ENCODE peak calls at places on chromosomes 5 and 9, in nine cellular contexts. K is stimulated activated CD4-positive, alpha-beta T cell treated with anti-CD3 and anti-CD28 coated beads, Interleukin-15, amount 100 ng/mL, for 24 hours; H is AML-193; W is foreskin fibroblast; T is NCI-H345; J is T-helper 9 cell; Z is CD4-positive, alpha-beta memory T cell; U is lower leg skin; D is uterus. I is an unnamed sample.

GRCh38 chr5:106843812-106844416 is 826.8 kb downstream of the EFNA5 start:
- DNase-seq in K (no peak), H (no peak), W (no peak), T (no peak), J (no peak), Z (no peak), U (no peak), D (no peak), I (no peak)

GRCh38 chr5:919356-920000 is 26.8 kb downstream of the TRIP13 start:
- DNase-seq in K (no peak), H (no peak), W (no peak), T (no peak), J (no peak), Z (no peak), U (no peak), D (no peak), I (no peak)

GRCh38 chr5:177147239-177147638 is 13.7 kb downstream of the NSD1 start:
- DNase-seq in K (no peak), H (no peak), W (no peak), T (no peak), J (no peak), Z (no peak), U (peak), D (no peak), I (no peak)

GRCh38 chr9:131306397-131306997 is 17.0 kb downstream of the PLPP7 start:
- DNase-seq in K (no peak), H (no peak), W (no peak), T (no peak), J (no peak), Z (no peak), U (no peak), D (no peak), I (no peak)

GRCh38 chr5:138732933-138733332 is 20.3 kb upstream of the CTNNA1 start:
- DNase-seq in K (no peak), H (no peak), W (no peak), T (no peak), J (no peak), Z (no peak), U (no peak), D (no peak), I (no peak)

GRCh38 chr5:168790691-168791230 is 211.6 kb upstream of the PANK3 start:
- DNase-seq in K (no peak), H (no peak), W (no peak), T (no peak), J (no peak), Z (no peak), U (no peak), D (no peak), I (no peak)

GRCh38 chr5:132773114-132773513 is 3.9 kb downstream of the SEPTIN8 start:
- DNase-seq in K (no peak), H (no peak), W (no peak), T (no peak), J (no peak), Z (no peak), U (no peak), D (no peak), I (no peak)

GRCh38 chr5:8943301-8943700 is 602.6 kb downstream of the SEMA5A start:
- DNase-seq in K (no peak), H (no peak), W (no peak), T (no peak), J (no peak), Z (no peak), U (no peak), D (no peak), I (no peak)

GRCh38 chr9:118533850-118534249 is 829.6 kb downstream of the TLR4 start:
- DNase-seq in K (no peak), H (no peak), W (no peak), T (no peak), J (no peak), Z (no peak), U (no peak), D (no peak), I (no peak)

GRCh38 chr5:150263801-150264621 is 25.6 kb downstream of the CAMK2A start:
- DNase-seq in K (no peak), H (no peak), W (peak), T (no peak), J (no peak), Z (no peak), U (no peak), D (peak), I (no peak)

GRCh38 chr9:130972957-130973685 is 34.1 kb upstream of the FIBCD1 start:
- DNase-seq in K (no peak), H (no peak), W (no peak), T (no peak), J (no peak), Z (no peak), U (no peak), D (no peak), I (no peak)

GRCh38 chr5:149221326-149221725 is 50.3 kb upstream of the AFAP1L1 start:
- DNase-seq in K (no peak), H (no peak), W (no peak), T (no peak), J (no peak), Z (no peak), U (no peak), D (no peak), I (no peak)

GRCh38 chr5:30156156-30156555 is 1037.3 kb upstream of the CDH6 start:
- DNase-seq in K (no peak), H (no peak), W (no peak), T (no peak), J (no peak), Z (no peak), U (no peak), D (no peak), I (no peak)

GRCh38 chr5:72145351-72145750 is 38.1 kb downstream of the MAP1B start:
- DNase-seq in K (no peak), H (no peak), W (no peak), T (no peak), J (no peak), Z (no peak), U (no peak), D (no peak), I (no peak)

GRCh38 chr5:74212336-74212735 is 428.2 kb downstream of the ENC1 start:
- DNase-seq in K (no peak), H (peak), W (no peak), T (no peak), J (no peak), Z (no peak), U (no peak), D (no peak), I (peak)

GRCh38 chr9:27714388-27714787 is 141.1 kb upstream of the C9orf72 start:
- DNase-seq in K (no peak), H (no peak), W (no peak), T (no peak), J (no peak), Z (no peak), U (no peak), D (no peak), I (no peak)

GRCh38 chr9:16871358-16872151 is 1.1 kb upstream of the BNC2 start:
- DNase-seq in K (peak), H (peak), W (peak), T (no peak), J (no peak), Z (no peak), U (peak), D (peak), I (peak)